ENCODE peak calls at places on chromosome 20, in five cellular contexts. Z is mesenchymal stem cell, R is H1, E is H9, A is trophoblast cell. T is an unnamed sample.
A peak's percentile ranks its signal among the peaks of the same experiment; 100 is the strongest.

GRCh38 chr20:13857961-13858360 is 73.1 kb downstream of the NDUFAF5 start:
- DNase-seq in Z (no peak), R (no peak), E (no peak), A (no peak), T (no peak)

GRCh38 chr20:774016-774679 is 5.8 kb upstream of the SLC52A3 start:
- DNase-seq in Z (no peak), R (no peak), E (no peak), A (no peak), T (no peak)

GRCh38 chr20:62328684-62329388 is 26.0 kb downstream of the ADRM1 start:
- DNase-seq in Z (no peak), R (no peak), E (no peak), A (no peak), T (no peak)

GRCh38 chr20:5974531-5974930 is 24.1 kb downstream of the MCM8 start:
- DNase-seq in Z (no peak), R (no peak), E (no peak), A (no peak), T (no peak)

GRCh38 chr20:36152266-36152665 is 2.3 kb upstream of the EPB41L1 start:
- DNase-seq in Z (no peak), R (no peak), E (no peak), A (no peak), T (no peak)

GRCh38 chr20:40663991-40664880 is 24.8 kb downstream of the MAFB start:
- DNase-seq in Z (no peak), R (no peak), E (peak; percentile 80), A (peak; percentile 87), T (no peak)

GRCh38 chr20:3433720-3434119 is 26.3 kb upstream of the DNAAF9 start:
- DNase-seq in Z (no peak), R (no peak), E (no peak), A (no peak), T (no peak)

GRCh38 chr20:61487346-61488022 is 235.4 kb downstream of the CDH4 start:
- DNase-seq in Z (no peak), R (no peak), E (peak; percentile 13), A (no peak), T (no peak)

GRCh38 chr20:24970743-24971142 is 21.7 kb downstream of the CST7 start:
- DNase-seq in Z (no peak), R (peak; percentile 32), E (peak; percentile 14), A (no peak), T (no peak)

GRCh38 chr20:38635721-38636285 is 34.2 kb downstream of the ARHGAP40 start:
- DNase-seq in Z (peak; percentile 53), R (no peak), E (no peak), A (no peak), T (no peak)

GRCh38 chr20:1720226-1720625 is 62.6 kb upstream of the SIRPG start:
- DNase-seq in Z (no peak), R (no peak), E (no peak), A (no peak), T (no peak)

GRCh38 chr20:39850236-39850635 is 838.8 kb downstream of the MAFB start:
- DNase-seq in Z (no peak), R (no peak), E (no peak), A (no peak), T (no peak)

GRCh38 chr20:24993337-24994185 is 1.0 kb upstream of the APMAP start:
- DNase-seq in Z (peak; percentile 50), R (peak; percentile 20), E (no peak), A (no peak), T (no peak)

GRCh38 chr20:56986476-56986875 is 280.0 kb downstream of the BMP7 start:
- DNase-seq in Z (no peak), R (no peak), E (no peak), A (no peak), T (no peak)

GRCh38 chr20:36181934-36182603 is 27.5 kb downstream of the EPB41L1 start:
- DNase-seq in Z (peak; percentile 83), R (no peak), E (no peak), A (no peak), T (no peak)

GRCh38 chr20:32457476-32457986 is 99.4 kb downstream of the ASXL1 start:
- DNase-seq in Z (peak; percentile 84), R (peak; percentile 90), E (peak; percentile 96), A (no peak), T (peak; percentile 87)

GRCh38 chr20:58130574-58130973 is 97.9 kb downstream of the ANKRD60 start:
- DNase-seq in Z (no peak), R (no peak), E (peak; percentile 22), A (no peak), T (peak; percentile 20)

GRCh38 chr20:45070932-45071632 is 29.8 kb downstream of the KCNS1 start:
- DNase-seq in Z (peak; percentile 29), R (no peak), E (no peak), A (peak; percentile 20), T (no peak)

GRCh38 chr20:8764289-8764962 is 304.5 kb upstream of the PLCB4 start:
- DNase-seq in Z (no peak), R (no peak), E (no peak), A (no peak), T (no peak)

GRCh38 chr20:58374027-58374850 is 14.8 kb upstream of the VAPB start:
- DNase-seq in Z (no peak), R (peak; percentile 61), E (peak; percentile 57), A (no peak), T (no peak)

GRCh38 chr20:1827974-1828785 is 67.0 kb upstream of the SIRPA start:
- DNase-seq in Z (no peak), R (no peak), E (no peak), A (peak; percentile 73), T (no peak)

GRCh38 chr20:54680872-54681297 is 205.5 kb downstream of the DOK5 start:
- DNase-seq in Z (peak; percentile 11), R (peak; percentile 70), E (peak; percentile 37), A (peak; percentile 24), T (peak; percentile 69)

GRCh38 chr20:61802721-61803311 is 262.9 kb downstream of the TAF4 start:
- DNase-seq in Z (no peak), R (no peak), E (no peak), A (no peak), T (no peak)

GRCh38 chr20:45368221-45368980 is 5.4 kb downstream of the SYS1 start:
- DNase-seq in Z (no peak), R (no peak), E (peak; percentile 3), A (no peak), T (no peak)

GRCh38 chr20:15359056-15359455 is 1021.6 kb upstream of the FLRT3 start:
- DNase-seq in Z (no peak), R (no peak), E (no peak), A (no peak), T (no peak)

GRCh38 chr20:25233016-25233772 is 14.7 kb upstream of the PYGB start:
- DNase-seq in Z (no peak), R (no peak), E (no peak), A (no peak), T (no peak)

GRCh38 chr20:64049887-64050260 is 435 bp upstream of the SOX18 start:
- DNase-seq in Z (no peak), R (no peak), E (no peak), A (no peak), T (no peak)
- H3K9ac ChIP-seq in Z (no peak overlapping the region), R (no peak overlapping the region), E (no peak overlapping the region), A (no peak overlapping the region), T (peak overlapping the region; percentile 44)

DNA sequence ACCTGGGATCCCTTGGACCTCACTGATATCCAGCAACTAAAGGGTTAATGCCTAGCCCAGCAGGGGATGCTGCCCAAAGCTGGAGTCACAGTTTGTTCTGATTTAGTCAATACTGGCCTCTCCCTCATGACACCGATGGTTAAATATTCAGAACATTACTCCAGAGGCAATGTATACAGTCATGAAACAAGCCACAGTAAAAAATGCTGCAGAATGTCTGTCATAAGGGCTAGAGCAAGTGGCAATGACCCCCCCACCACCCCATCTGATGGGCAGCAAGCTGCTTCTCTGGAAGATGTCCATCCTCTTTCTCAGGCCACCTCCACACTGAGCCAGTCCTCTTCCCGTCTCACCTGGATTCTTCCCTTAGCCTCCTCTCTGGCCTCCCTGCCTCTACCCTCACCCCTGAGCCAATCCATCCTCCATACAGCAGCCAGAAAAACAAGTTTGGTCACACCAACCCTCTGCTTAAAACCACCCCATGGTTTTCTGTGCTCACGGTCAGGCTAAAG is 99.0 kb upstream of the KCNG1 start:
- DNase-seq in Z (peak; percentile 36), R (peak; percentile 54), E (no peak), A (peak; percentile 78), T (no peak)
- H3K79me1 ChIP-seq in Z (no peaks in the 10 kb centered on the region), R (no peaks in the 10 kb centered on the region), E (no peaks in the 10 kb centered on the region), A (no peaks in the 10 kb centered on the region), T (no peaks in the 10 kb centered on the region)

GRCh38 chr20:4482378-4482777 is 239.3 kb upstream of the PRND start:
- DNase-seq in Z (no peak), R (no peak), E (no peak), A (no peak), T (no peak)
- H2BK120ac ChIP-seq in Z (no peak overlapping the region), R (no peak overlapping the region), E (no peak overlapping the region), A (no peak overlapping the region), T (no peak overlapping the region)

GRCh38 chr20:53578492-53579222 is 15.0 kb downstream of the ZNF217 start:
- DNase-seq in Z (peak; percentile 89), R (no peak), E (no peak), A (peak; percentile 77), T (peak; percentile 78)
- H3K9ac ChIP-seq in Z (peak overlapping the region; percentile 81), R (no peak overlapping the region), E (no peak overlapping the region), A (no peak overlapping the region), T (no peak overlapping the region)

DNA sequence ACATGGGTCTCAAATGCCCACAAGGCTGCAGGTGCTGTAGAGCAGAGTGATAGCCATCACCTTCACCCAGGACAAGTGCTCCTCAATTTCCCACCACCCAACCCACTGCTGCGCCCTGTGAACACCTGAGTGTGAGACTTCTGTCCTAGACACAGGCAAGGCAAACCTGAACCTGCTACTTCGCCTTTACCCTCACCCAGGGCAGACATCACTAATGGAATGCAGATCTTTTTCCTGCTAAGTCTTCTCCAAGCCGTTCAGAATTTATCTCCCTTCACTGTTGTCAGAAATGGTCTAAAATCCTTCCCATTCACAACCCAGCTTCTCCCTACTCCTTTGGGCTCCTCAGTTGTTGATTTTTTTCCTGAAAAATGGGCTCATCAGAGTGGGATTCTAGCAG is 65.9 kb downstream of the PREX1 start:
- DNase-seq in Z (no peak), R (no peak), E (no peak), A (no peak), T (no peak)
- H3K79me1 ChIP-seq in Z (peaks cover 43% of the 10 kb centered on the region), R (peaks cover 2% of the 10 kb centered on the region), E (no peaks in the 10 kb centered on the region), A (no peaks in the 10 kb centered on the region), T (no peaks in the 10 kb centered on the region)

GRCh38 chr20:17571967-17572638 is 2.2 kb downstream of the DSTN start:
- DNase-seq in Z (no peak), R (no peak), E (no peak), A (no peak), T (no peak)

GRCh38 chr20:17571153-17571527 is 1.3 kb downstream of the DSTN start:
- DNase-seq in Z (no peak), R (no peak), E (no peak), A (no peak), T (no peak)

GRCh38 chr20:17569616-17570346 is at the start of gene DSTN:
- DNase-seq in Z (peak; percentile 97), R (peak; percentile 96), E (peak; percentile 97), A (peak; percentile 98), T (peak; percentile 94)

GRCh38 chr20:17568972-17569471 is 853 bp upstream of the DSTN start:
- DNase-seq in Z (peak; percentile 99), R (peak; percentile 64), E (peak; percentile 77), A (peak; percentile 97), T (peak; percentile 40)

GRCh38 chr20:17570347-17571152 is 675 bp downstream of the DSTN start:
- DNase-seq in Z (peak; percentile 67), R (peak; percentile 64), E (peak; percentile 48), A (peak; percentile 40), T (peak; percentile 64)
- H2BK120ac ChIP-seq in Z (peak overlapping the region; percentile 71), R (no peak overlapping the region), E (no peak overlapping the region), A (peak overlapping the region; percentile 100), T (peak overlapping the region; percentile 90)

T was measured in neuronal stem cell.